ENCODE peak calls at places on chromosomes 2 and 18, in eight cellular contexts. G is body of pancreas, Y is stomach, C is tibial nerve, I is ovary, E is IMR-90, Q is adrenal gland, Z is gastrocnemius medialis. M is an unnamed sample.

GRCh38 chr18:58394607-58395425 is 234.1 kb downstream of the ALPK2 start:
- DNase-seq in G (no peak), Y (no peak), C (no peak), I (no peak), E (peak), Q (no peak), Z (no peak), M (no peak)

GRCh38 chr2:72780483-72780882 is 45.4 kb downstream of the EXOC6B start:
- DNase-seq in G (peak), Y (no peak), C (no peak), I (no peak), E (peak), Q (no peak), Z (no peak), M (no peak)

GRCh38 chr2:234840336-234840735 is 111.5 kb upstream of the SH3BP4 start:
- DNase-seq in G (peak), Y (no peak), C (peak), I (peak), E (peak), Q (peak), Z (no peak), M (no peak)

GRCh38 chr18:79879566-79879965 is 71.9 kb downstream of the SLC66A2 start:
- DNase-seq in G (no peak), Y (no peak), C (no peak), I (no peak), E (no peak), Q (peak), Z (no peak), M (no peak)

GRCh38 chr2:14634223-14634884 is 1.8 kb downstream of the LRATD1 start:
- DNase-seq in G (peak), Y (peak), C (peak), I (peak), E (peak), Q (peak), Z (peak), M (peak)

GRCh38 chr2:113173563-113174368 is at the start of gene PSD4:
- DNase-seq in G (peak), Y (peak), C (no peak), I (no peak), E (no peak), Q (peak), Z (peak), M (peak)

GRCh38 chr18:61085751-61086150 is 247.5 kb upstream of the CDH20 start:
- DNase-seq in G (no peak), Y (no peak), C (no peak), I (no peak), E (no peak), Q (no peak), Z (no peak), M (no peak)

GRCh38 chr2:120565929-120566328 is 169.7 kb upstream of the GLI2 start:
- DNase-seq in G (no peak), Y (no peak), C (no peak), I (no peak), E (no peak), Q (no peak), Z (no peak), M (no peak)

GRCh38 chr2:71798266-71799012 is 345.1 kb downstream of the DYSF start:
- DNase-seq in G (peak), Y (no peak), C (no peak), I (no peak), E (peak), Q (peak), Z (no peak), M (peak)

GRCh38 chr2:105325389-105325963 is 4.1 kb downstream of the TGFBRAP1 start:
- DNase-seq in G (no peak), Y (no peak), C (no peak), I (no peak), E (peak), Q (no peak), Z (no peak), M (no peak)

GRCh38 chr18:21230436-21230835 is 11.6 kb upstream of the GREB1L start:
- DNase-seq in G (no peak), Y (no peak), C (no peak), I (no peak), E (no peak), Q (no peak), Z (no peak), M (no peak)

GRCh38 chr2:49186050-49186648 is 31.8 kb upstream of the FSHR start:
- DNase-seq in G (no peak), Y (no peak), C (no peak), I (no peak), E (no peak), Q (no peak), Z (no peak), M (no peak)

GRCh38 chr18:44771957-44772917 is 91.5 kb downstream of the SETBP1 start:
- DNase-seq in G (peak), Y (peak), C (peak), I (no peak), E (no peak), Q (peak), Z (no peak), M (no peak)

GRCh38 chr2:31176742-31177141 is 38.5 kb upstream of the GALNT14 start:
- DNase-seq in G (no peak), Y (no peak), C (no peak), I (no peak), E (no peak), Q (no peak), Z (no peak), M (no peak)

GRCh38 chr2:164808776-164809175 is 32.8 kb downstream of the COBLL1 start:
- DNase-seq in G (no peak), Y (no peak), C (no peak), I (no peak), E (no peak), Q (no peak), Z (no peak), M (no peak)

GRCh38 chr2:192026064-192026715 is 168.5 kb downstream of the TMEFF2 start:
- DNase-seq in G (no peak), Y (no peak), C (no peak), I (no peak), E (peak), Q (no peak), Z (no peak), M (no peak)

GRCh38 chr2:227413371-227413770 is 25.6 kb upstream of the SCYGR1 start:
- DNase-seq in G (no peak), Y (no peak), C (no peak), I (no peak), E (no peak), Q (no peak), Z (no peak), M (no peak)

GRCh38 chr2:227414846-227415245 is 27.1 kb upstream of the SCYGR1 start:
- DNase-seq in G (no peak), Y (no peak), C (no peak), I (no peak), E (peak), Q (no peak), Z (no peak), M (no peak)

GRCh38 chr2:227412877-227413276 is 25.1 kb upstream of the SCYGR1 start:
- DNase-seq in G (no peak), Y (no peak), C (no peak), I (no peak), E (no peak), Q (no peak), Z (no peak), M (no peak)

GRCh38 chr2:227416669-227417068 is 28.9 kb upstream of the SCYGR1 start:
- DNase-seq in G (no peak), Y (no peak), C (no peak), I (no peak), E (no peak), Q (no peak), Z (no peak), M (no peak)

GRCh38 chr2:227415538-227416424 is 28.0 kb upstream of the SCYGR1 start:
- DNase-seq in G (peak), Y (no peak), C (peak), I (no peak), E (peak), Q (peak), Z (no peak), M (no peak)
- TF ChIP-seq POLR2A in G (no peak), Y (no peak), C (no peak), I (no peak), E (no peak), Q (no peak), Z (no peak), M (no peak)

GRCh38 chr2:54867457-54867856 is 144.0 kb downstream of the EML6 start:
- DNase-seq in G (no peak), Y (no peak), C (no peak), I (no peak), E (no peak), Q (no peak), Z (no peak), M (no peak)
- TF ChIP-seq POLR2A in G (no peak), Y (no peak), C (no peak), I (no peak), E (no peak), Q (no peak), Z (no peak), M (no peak)

GRCh38 chr18:24014986-24015896 is 687 bp downstream of the TTC39C start:
- DNase-seq in G (peak), Y (peak), C (peak), I (peak), E (peak), Q (peak), Z (peak), M (peak)
- TF ChIP-seq POLR2A in G (peak), Y (no peak), C (peak), I (no peak), E (peak), Q (peak), Z (no peak), M (no peak)

GRCh38 chr18:77754475-77755044 is 504.9 kb downstream of the GALR1 start:
- DNase-seq in G (no peak), Y (no peak), C (no peak), I (no peak), E (no peak), Q (no peak), Z (no peak), M (no peak)
- TF ChIP-seq POLR2A in G (no peak), Y (no peak), C (no peak), I (no peak), E (no peak), Q (no peak), Z (no peak), M (no peak)

GRCh38 chr2:47654790-47655562 is 128.0 kb upstream of the MSH6 start:
- DNase-seq in G (no peak), Y (no peak), C (no peak), I (no peak), E (no peak), Q (no peak), Z (no peak), M (no peak)

GRCh38 chr2:47653036-47653435 is 129.9 kb upstream of the MSH6 start:
- DNase-seq in G (no peak), Y (no peak), C (no peak), I (no peak), E (no peak), Q (no peak), Z (no peak), M (no peak)

GRCh38 chr2:47656715-47657600 is 126.0 kb upstream of the MSH6 start:
- DNase-seq in G (no peak), Y (no peak), C (no peak), I (no peak), E (no peak), Q (no peak), Z (no peak), M (no peak)

GRCh38 chr2:47653909-47654789 is 128.8 kb upstream of the MSH6 start:
- DNase-seq in G (peak), Y (no peak), C (no peak), I (peak), E (peak), Q (peak), Z (no peak), M (no peak)

DNA sequence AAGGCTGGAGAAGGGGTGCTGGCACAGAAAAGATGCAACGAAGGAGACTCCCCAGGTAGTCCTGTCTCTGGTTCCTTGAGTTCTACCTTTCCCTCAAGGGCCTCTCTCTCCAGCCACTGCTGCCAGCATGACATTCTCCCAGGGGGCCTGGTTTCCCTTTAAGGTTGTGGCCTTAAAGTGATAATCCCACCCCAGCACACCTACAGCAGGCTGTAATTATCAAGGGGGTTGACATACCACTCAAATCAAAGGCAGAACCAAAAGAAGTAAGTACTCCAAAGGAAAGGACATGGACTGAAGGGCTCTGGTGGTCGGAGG is 127.4 kb upstream of the MSH6 start:
- DNase-seq in G (no peak), Y (no peak), C (no peak), I (no peak), E (no peak), Q (no peak), Z (no peak), M (no peak)
- TF ChIP-seq POLR2A in G (no peak), Y (no peak), C (no peak), I (no peak), E (no peak), Q (no peak), Z (no peak), M (no peak)

DNA sequence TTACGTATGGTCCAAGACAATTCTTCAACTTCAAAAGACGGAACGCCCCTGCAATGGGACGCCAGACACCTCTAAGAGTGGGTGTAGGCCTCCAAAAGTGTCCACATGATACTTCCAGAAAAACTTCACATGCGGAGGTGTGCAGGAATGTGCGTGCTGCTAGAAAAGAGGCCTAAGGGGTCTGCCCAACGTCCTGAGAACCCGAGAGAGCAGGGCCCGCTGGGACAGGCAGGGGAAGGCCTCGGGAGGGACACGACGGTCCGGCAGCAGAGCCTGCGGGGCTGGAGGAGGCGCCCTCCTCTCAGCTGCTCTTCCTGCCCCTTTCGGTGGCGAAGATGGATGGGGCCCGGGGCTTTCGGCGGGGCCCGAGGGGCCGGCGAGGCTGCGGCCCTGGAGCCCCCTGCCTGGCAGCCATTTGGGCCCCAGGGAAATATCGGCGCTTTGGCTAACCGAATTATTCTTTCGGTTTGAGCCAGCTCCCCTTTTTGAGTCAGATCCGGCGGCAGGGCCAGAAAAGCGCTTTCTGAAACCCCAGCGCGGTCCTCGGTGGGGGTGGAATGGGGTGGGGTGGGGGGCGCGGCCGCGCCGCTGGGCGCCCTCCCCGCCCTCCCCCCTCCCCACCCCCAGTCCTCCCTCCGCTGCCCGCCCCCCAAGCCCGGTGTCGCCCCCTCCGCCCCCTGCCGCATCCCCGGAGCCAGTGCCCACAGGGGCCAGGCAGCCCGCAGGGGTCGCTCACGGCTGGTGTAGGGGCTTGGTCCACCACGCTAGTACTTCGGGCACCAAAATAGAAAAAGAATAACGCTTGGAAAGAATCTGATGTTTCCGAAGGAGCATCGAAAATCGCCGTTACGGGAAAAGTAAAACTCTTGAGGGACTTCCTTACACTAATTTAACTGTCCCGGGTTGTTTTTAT is 9.2 kb upstream of the ARID5A start:
- DNase-seq in G (no peak), Y (no peak), C (no peak), I (peak), E (peak), Q (no peak), Z (no peak), M (no peak)
- TF ChIP-seq POLR2A in G (no peak), Y (no peak), C (no peak), I (no peak), E (no peak), Q (no peak), Z (no peak), M (no peak)

GRCh38 chr2:236549165-236549564 is 20.5 kb upstream of the ACKR3 start:
- DNase-seq in G (no peak), Y (no peak), C (no peak), I (no peak), E (no peak), Q (no peak), Z (no peak), M (no peak)

GRCh38 chr2:236551843-236552542 is 17.6 kb upstream of the ACKR3 start:
- DNase-seq in G (no peak), Y (no peak), C (no peak), I (no peak), E (no peak), Q (no peak), Z (no peak), M (no peak)

GRCh38 chr2:236550298-236550697 is 19.3 kb upstream of the ACKR3 start:
- DNase-seq in G (no peak), Y (no peak), C (no peak), I (no peak), E (no peak), Q (no peak), Z (no peak), M (no peak)

GRCh38 chr2:236552586-236552985 is 17.0 kb upstream of the ACKR3 start:
- DNase-seq in G (no peak), Y (no peak), C (no peak), I (no peak), E (no peak), Q (no peak), Z (no peak), M (no peak)

GRCh38 chr2:236550701-236551465 is 18.7 kb upstream of the ACKR3 start:
- DNase-seq in G (no peak), Y (no peak), C (no peak), I (no peak), E (no peak), Q (no peak), Z (no peak), M (no peak)
- TF ChIP-seq POLR2A in G (no peak), Y (no peak), C (no peak), I (no peak), E (no peak), Q (no peak), Z (no peak), M (no peak)

GRCh38 chr2:95159690-95160449 is at the start of gene ZNF514:
- DNase-seq in G (peak), Y (peak), C (peak), I (peak), E (peak), Q (peak), Z (peak), M (peak)
- TF ChIP-seq POLR2A in G (peak), Y (no peak), C (no peak), I (peak), E (no peak), Q (peak), Z (no peak), M (no peak)

M was measured in suprapubic skin.